ENCODE peak calls at places on chromosomes 7 and 10, in five cellular contexts. I is OCI-LY7, X is left lung, U is AG04449, J is heart left ventricle. S is an unnamed sample.

GRCh38 chr7:71752171-71752935 is 620.4 kb downstream of the GALNT17 start:
- DNase-seq in I (no peak), U (no peak), X (peak; percentile 47), J (no peak), S (peak; percentile 61)

GRCh38 chr7:50812847-50813475 is 30.3 kb upstream of the GRB10 start:
- DNase-seq in I (no peak), X (peak; percentile 70), U (no peak), J (peak; percentile 88), S (no peak)

GRCh38 chr10:30792025-30792424 is 162.5 kb upstream of the LYZL2 start:
- DNase-seq in X (no peak), J (no peak), U (no peak), I (peak; percentile 21), S (no peak)

GRCh38 chr7:24284699-24285506 is 913 bp downstream of the NPY start:
- DNase-seq in X (no peak), J (no peak), I (no peak), U (no peak), S (peak; percentile 22)

GRCh38 chr7:156616269-156617202 is 24.0 kb upstream of the RNF32 start:
- DNase-seq in I (no peak), U (no peak), J (no peak), X (no peak), S (no peak)

GRCh38 chr10:16891375-16892313 is 74.4 kb upstream of the RSU1 start:
- DNase-seq in I (no peak), J (peak; percentile 57), U (peak; percentile 75), X (peak; percentile 48), S (no peak)

GRCh38 chr10:59580257-59580863 is 129.3 kb downstream of the SLC16A9 start:
- DNase-seq in I (no peak), J (no peak), U (no peak), X (no peak), S (no peak)

GRCh38 chr10:102120987-102121738 is 995 bp upstream of the LDB1 start:
- DNase-seq in I (no peak), U (no peak), J (peak; percentile 79), X (peak; percentile 79), S (no peak)

DNA sequence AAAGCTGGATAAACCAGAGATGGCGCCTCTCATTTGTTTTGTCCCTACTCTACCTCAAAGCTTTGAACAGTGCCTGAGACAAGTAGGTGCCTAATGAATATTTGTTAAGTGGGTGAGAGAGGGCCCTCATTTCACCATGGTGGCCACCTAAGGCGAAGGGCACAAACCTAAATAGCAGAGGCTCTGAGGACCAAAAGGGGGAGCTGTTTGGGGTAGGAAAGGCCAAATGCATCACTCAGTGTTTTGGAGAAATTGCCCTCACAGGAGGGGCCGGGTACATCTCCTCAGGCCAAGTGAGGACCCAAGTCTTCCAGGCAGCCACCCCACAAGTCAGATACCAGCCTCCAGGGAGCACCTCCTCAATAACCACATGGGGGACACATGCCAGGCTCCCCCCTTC is 14.0 kb downstream of the IMPDH1 start:
- DNase-seq in U (no peak), I (no peak), X (no peak), J (no peak), S (no peak)
- TF ChIP-seq CTCF in U (no peak), I (peak; percentile 57), X (no peak), J (no peak), S (peak; percentile 23)

DNA sequence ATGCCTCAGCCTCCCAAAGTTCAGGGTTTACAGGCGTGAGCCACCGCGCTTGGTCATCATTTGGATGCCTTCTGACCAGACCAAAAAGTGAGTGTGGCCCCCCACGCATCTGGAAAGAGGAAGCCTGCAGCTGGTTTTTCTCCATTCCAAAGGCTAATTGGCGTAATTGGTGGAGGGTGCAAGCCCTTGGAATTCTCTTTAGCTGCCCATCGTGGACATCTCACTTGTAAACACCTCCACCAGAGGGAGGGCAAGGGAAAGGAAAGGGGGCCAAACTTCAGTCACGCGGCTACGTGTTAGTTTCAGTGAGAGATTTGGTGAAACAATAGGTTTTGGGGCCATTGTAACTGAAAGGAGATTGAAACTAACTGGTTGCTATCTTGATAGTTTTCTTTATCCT is 4.1 kb upstream of the ARHGAP21 start:
- DNase-seq in I (no peak), U (no peak), X (no peak), J (no peak), S (no peak)
- TF ChIP-seq CTCF in I (no peak), U (peak; percentile 31), X (no peak), J (no peak), S (no peak)

GRCh38 chr10:19629559-19629958 is 186.7 kb upstream of the PLXDC2 start:
- DNase-seq in U (no peak), J (peak; percentile 69), X (peak; percentile 67), I (no peak), S (no peak)
- TF ChIP-seq CTCF in U (no peak), J (peak; percentile 52), X (no peak), I (no peak), S (no peak)

GRCh38 chr7:151504715-151505326 is 14.9 kb downstream of the RHEB start:
- DNase-seq in I (no peak), X (no peak), J (no peak), U (no peak), S (no peak)

GRCh38 chr7:151505433-151505832 is 14.3 kb downstream of the RHEB start:
- DNase-seq in I (no peak), J (no peak), X (no peak), U (no peak), S (no peak)

GRCh38 chr7:151505836-151506468 is 13.7 kb downstream of the RHEB start:
- DNase-seq in J (no peak), X (no peak), I (no peak), U (no peak), S (no peak)

GRCh38 chr7:151507806-151508205 is 11.9 kb downstream of the RHEB start:
- DNase-seq in I (no peak), J (no peak), U (no peak), X (no peak), S (no peak)

DNA sequence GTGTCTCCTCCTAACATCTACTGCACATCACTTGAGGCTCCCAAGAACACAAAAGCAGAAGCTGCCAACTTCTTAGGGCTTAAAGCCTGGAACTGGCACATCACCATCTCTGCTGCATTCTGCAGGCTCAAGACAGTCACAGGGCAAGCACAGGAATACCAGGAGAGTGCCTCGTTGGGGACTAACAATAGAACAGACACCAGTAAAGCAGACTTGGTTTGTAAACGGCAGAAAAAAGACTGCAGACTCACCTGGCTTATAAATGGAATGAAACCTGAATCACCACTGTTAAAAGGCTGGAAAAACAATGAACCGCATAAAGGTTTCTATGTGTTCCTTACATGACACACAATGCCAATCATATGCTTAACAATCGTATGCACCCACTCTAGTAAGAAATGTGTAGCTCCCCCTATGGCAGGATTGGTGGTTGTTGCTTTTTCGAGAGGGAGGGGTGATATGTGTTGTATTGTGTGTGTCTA is 12.8 kb downstream of the RHEB start:
- DNase-seq in U (no peak), J (no peak), I (no peak), X (no peak), S (no peak)
- TF ChIP-seq CTCF in U (no peak), J (peak; percentile 16), I (peak; percentile 51), X (no peak), S (no peak)

DNA sequence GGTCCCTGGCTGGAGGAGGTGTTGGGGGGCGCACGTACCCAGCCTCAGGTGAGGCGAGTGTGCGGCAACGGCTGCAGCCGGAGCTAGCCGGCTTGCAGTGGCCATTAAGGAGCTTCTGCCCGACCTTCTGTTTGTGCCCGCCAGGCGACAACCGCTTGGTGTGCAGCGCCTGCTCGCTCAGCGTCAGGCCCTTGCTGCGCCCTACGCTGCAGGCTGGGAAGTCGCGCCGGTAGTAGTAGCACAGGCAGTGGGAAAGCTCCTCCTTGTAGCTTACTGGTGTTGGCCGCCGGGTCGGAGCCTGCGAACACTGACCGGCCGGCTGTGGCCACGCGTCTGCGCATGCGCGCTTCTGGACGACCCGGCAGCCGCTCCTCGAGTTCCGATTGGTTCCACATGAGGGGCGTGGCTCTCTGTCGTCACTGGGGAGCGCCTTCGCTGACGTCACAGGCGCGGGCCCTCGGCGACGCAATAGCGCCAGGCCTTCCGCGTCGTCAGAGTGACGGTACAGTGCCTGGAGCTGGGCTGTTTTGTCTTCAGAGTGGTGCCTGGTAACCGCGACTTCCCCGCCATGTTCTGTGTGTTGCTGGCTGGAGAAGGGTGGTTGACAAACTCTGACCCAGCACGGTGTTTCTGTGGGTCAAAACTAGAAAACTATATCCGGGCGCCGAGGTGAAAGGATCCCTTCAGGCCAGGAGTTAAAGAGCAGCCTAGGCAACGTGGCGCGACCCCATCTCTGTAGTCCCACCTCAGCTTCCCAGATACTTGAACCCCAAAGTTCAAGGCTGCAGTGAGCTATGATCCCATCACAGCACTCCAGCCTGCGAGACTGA is 76.3 kb upstream of the TMEM248 start:
- DNase-seq in U (peak; percentile 82), J (peak; percentile 98), X (peak; percentile 98), I (peak; percentile 99), S (peak; percentile 100)
- TF ChIP-seq CTCF in U (peak; percentile 34), J (peak; percentile 24), X (peak; percentile 4), I (peak; percentile 28), S (no peak)